ENCODE peak calls at places on chromosome 1, in ten cellular contexts. One of them, this sample, is unnamed.

GRCh38 chr1:31792541-31792940 is 23.3 kb downstream of the SPOCD1 start:
- DNase-seq in progenitor cell of endocrine pancreas: no peak
- DNase-seq in NCI-H446: no peak
- DNase-seq in substantia nigra: no peak
- DNase-seq in AG08396: no peak
- DNase-seq in SHP77: no peak
- DNase-seq in immature natural killer cell: no peak
- DNase-seq in stimulated activated naive CD4-positive, alpha-beta T cell: no peak
- DNase-seq in MV-4-11: no peak
- DNase-seq in EL: no peak
- DNase-seq in this sample: no peak

GRCh38 chr1:20767271-20767670 is 19.8 kb downstream of the HP1BP3 start:
- DNase-seq in progenitor cell of endocrine pancreas: no peak
- DNase-seq in NCI-H446: no peak
- DNase-seq in substantia nigra: no peak
- DNase-seq in AG08396: no peak
- DNase-seq in SHP77: no peak
- DNase-seq in immature natural killer cell: no peak
- DNase-seq in stimulated activated naive CD4-positive, alpha-beta T cell: no peak
- DNase-seq in MV-4-11: no peak
- DNase-seq in EL: no peak
- DNase-seq in this sample: no peak

GRCh38 chr1:222739465-222739864 is 2.5 kb downstream of the FAM177B start:
- DNase-seq in progenitor cell of endocrine pancreas: no peak
- DNase-seq in NCI-H446: no peak
- DNase-seq in substantia nigra: no peak
- DNase-seq in AG08396: no peak
- DNase-seq in SHP77: no peak
- DNase-seq in immature natural killer cell: no peak
- DNase-seq in stimulated activated naive CD4-positive, alpha-beta T cell: no peak
- DNase-seq in MV-4-11: no peak
- DNase-seq in EL: no peak
- DNase-seq in this sample: no peak

GRCh38 chr1:234369784-234370183 is 3.5 kb upstream of the COA6 start:
- DNase-seq in progenitor cell of endocrine pancreas: no peak
- DNase-seq in NCI-H446: no peak
- DNase-seq in substantia nigra: no peak
- DNase-seq in AG08396: no peak
- DNase-seq in SHP77: no peak
- DNase-seq in immature natural killer cell: no peak
- DNase-seq in stimulated activated naive CD4-positive, alpha-beta T cell: no peak
- DNase-seq in MV-4-11: no peak
- DNase-seq in EL: peak
- DNase-seq in this sample: no peak

GRCh38 chr1:89519779-89520358 is 4.8 kb upstream of the LRRC8B start:
- DNase-seq in progenitor cell of endocrine pancreas: no peak
- DNase-seq in NCI-H446: peak
- DNase-seq in substantia nigra: no peak
- DNase-seq in AG08396: peak
- DNase-seq in SHP77: peak
- DNase-seq in immature natural killer cell: peak
- DNase-seq in stimulated activated naive CD4-positive, alpha-beta T cell: peak
- DNase-seq in MV-4-11: peak
- DNase-seq in EL: peak
- DNase-seq in this sample: peak

GRCh38 chr1:203173566-203173965 is 2.1 kb downstream of the MYBPH start:
- DNase-seq in progenitor cell of endocrine pancreas: no peak
- DNase-seq in NCI-H446: no peak
- DNase-seq in substantia nigra: no peak
- DNase-seq in AG08396: no peak
- DNase-seq in SHP77: no peak
- DNase-seq in immature natural killer cell: no peak
- DNase-seq in stimulated activated naive CD4-positive, alpha-beta T cell: no peak
- DNase-seq in MV-4-11: no peak
- DNase-seq in EL: no peak
- DNase-seq in this sample: no peak

GRCh38 chr1:115713906-115714305 is 54.6 kb downstream of the CASQ2 start:
- DNase-seq in progenitor cell of endocrine pancreas: no peak
- DNase-seq in NCI-H446: no peak
- DNase-seq in substantia nigra: no peak
- DNase-seq in AG08396: no peak
- DNase-seq in SHP77: no peak
- DNase-seq in immature natural killer cell: no peak
- DNase-seq in stimulated activated naive CD4-positive, alpha-beta T cell: no peak
- DNase-seq in MV-4-11: no peak
- DNase-seq in EL: no peak
- DNase-seq in this sample: no peak

GRCh38 chr1:54987830-54988705 is 7.6 kb downstream of the TMEM61 start:
- DNase-seq in progenitor cell of endocrine pancreas: no peak
- DNase-seq in NCI-H446: no peak
- DNase-seq in substantia nigra: no peak
- DNase-seq in AG08396: peak
- DNase-seq in SHP77: peak
- DNase-seq in immature natural killer cell: no peak
- DNase-seq in stimulated activated naive CD4-positive, alpha-beta T cell: no peak
- DNase-seq in MV-4-11: no peak
- DNase-seq in EL: peak
- DNase-seq in this sample: no peak

GRCh38 chr1:2555634-2556276 is 416 bp upstream of the TNFRSF14 start:
- DNase-seq in progenitor cell of endocrine pancreas: no peak
- DNase-seq in NCI-H446: no peak
- DNase-seq in substantia nigra: peak
- DNase-seq in AG08396: peak
- DNase-seq in SHP77: no peak
- DNase-seq in immature natural killer cell: peak
- DNase-seq in stimulated activated naive CD4-positive, alpha-beta T cell: peak
- DNase-seq in MV-4-11: peak
- DNase-seq in EL: no peak
- DNase-seq in this sample: peak

GRCh38 chr1:60268451-60268850 is 194.9 kb upstream of the C1orf87 start:
- DNase-seq in progenitor cell of endocrine pancreas: no peak
- DNase-seq in NCI-H446: no peak
- DNase-seq in substantia nigra: no peak
- DNase-seq in AG08396: no peak
- DNase-seq in SHP77: no peak
- DNase-seq in immature natural killer cell: no peak
- DNase-seq in stimulated activated naive CD4-positive, alpha-beta T cell: no peak
- DNase-seq in MV-4-11: no peak
- DNase-seq in EL: no peak
- DNase-seq in this sample: no peak

GRCh38 chr1:2584822-2585317 is 1.7 kb upstream of the PRXL2B start:
- DNase-seq in progenitor cell of endocrine pancreas: no peak
- DNase-seq in NCI-H446: no peak
- DNase-seq in substantia nigra: no peak
- DNase-seq in AG08396: no peak
- DNase-seq in SHP77: no peak
- DNase-seq in immature natural killer cell: no peak
- DNase-seq in stimulated activated naive CD4-positive, alpha-beta T cell: no peak
- DNase-seq in MV-4-11: no peak
- DNase-seq in EL: no peak
- DNase-seq in this sample: no peak

GRCh38 chr1:35044406-35044805 is 12.7 kb upstream of the ZMYM6 start:
- DNase-seq in progenitor cell of endocrine pancreas: no peak
- DNase-seq in NCI-H446: no peak
- DNase-seq in substantia nigra: no peak
- DNase-seq in AG08396: no peak
- DNase-seq in SHP77: no peak
- DNase-seq in immature natural killer cell: no peak
- DNase-seq in stimulated activated naive CD4-positive, alpha-beta T cell: no peak
- DNase-seq in MV-4-11: no peak
- DNase-seq in EL: no peak
- DNase-seq in this sample: no peak

GRCh38 chr1:53328490-53329182 is 766 bp upstream of the LRP8 start:
- DNase-seq in progenitor cell of endocrine pancreas: no peak
- DNase-seq in NCI-H446: no peak
- DNase-seq in substantia nigra: no peak
- DNase-seq in AG08396: no peak
- DNase-seq in SHP77: peak
- DNase-seq in immature natural killer cell: no peak
- DNase-seq in stimulated activated naive CD4-positive, alpha-beta T cell: no peak
- DNase-seq in MV-4-11: no peak
- DNase-seq in EL: no peak
- DNase-seq in this sample: no peak

GRCh38 chr1:156870734-156871133 is 10.1 kb downstream of the NTRK1 start:
- DNase-seq in progenitor cell of endocrine pancreas: no peak
- DNase-seq in NCI-H446: no peak
- DNase-seq in substantia nigra: no peak
- DNase-seq in AG08396: peak
- DNase-seq in SHP77: no peak
- DNase-seq in immature natural killer cell: no peak
- DNase-seq in stimulated activated naive CD4-positive, alpha-beta T cell: no peak
- DNase-seq in MV-4-11: peak
- DNase-seq in EL: peak
- DNase-seq in this sample: no peak

GRCh38 chr1:209505044-209505443 is 78.5 kb upstream of the CAMK1G start:
- DNase-seq in progenitor cell of endocrine pancreas: no peak
- DNase-seq in NCI-H446: no peak
- DNase-seq in substantia nigra: no peak
- DNase-seq in AG08396: no peak
- DNase-seq in SHP77: no peak
- DNase-seq in immature natural killer cell: no peak
- DNase-seq in stimulated activated naive CD4-positive, alpha-beta T cell: no peak
- DNase-seq in MV-4-11: no peak
- DNase-seq in EL: peak
- DNase-seq in this sample: no peak

GRCh38 chr1:208924958-208925357 is 658.6 kb upstream of the CAMK1G start:
- DNase-seq in progenitor cell of endocrine pancreas: no peak
- DNase-seq in NCI-H446: no peak
- DNase-seq in substantia nigra: no peak
- DNase-seq in AG08396: no peak
- DNase-seq in SHP77: no peak
- DNase-seq in immature natural killer cell: no peak
- DNase-seq in stimulated activated naive CD4-positive, alpha-beta T cell: no peak
- DNase-seq in MV-4-11: no peak
- DNase-seq in EL: no peak
- DNase-seq in this sample: no peak

This sample was measured in T follicular helper cell.